ENCODE peak calls at places on chromosome 6, in seven cellular contexts. X is iPS DF 6.9; K is effector memory CD4-positive, alpha-beta T cell; N is left ventricle myocardium inferior; E is tibial nerve; O is CD4-positive, alpha-beta memory T cell; T is endodermal cell. A is an unnamed sample.

GRCh38 chr6:54206510-54206909 is 95.3 kb downstream of the MLIP start:
- DNase-seq in X (no peak), K (no peak), N (no peak), E (no peak), O (no peak), T (no peak), A (no peak)

GRCh38 chr6:38174806-38175495 is 355.4 kb downstream of the ZFAND3 start:
- DNase-seq in X (no peak), K (no peak), N (no peak), E (no peak), O (no peak), T (no peak), A (no peak)

GRCh38 chr6:147604373-147604772 is 95.9 kb downstream of the SAMD5 start:
- DNase-seq in X (no peak), K (no peak), N (no peak), E (no peak), O (no peak), T (no peak), A (no peak)

GRCh38 chr6:75267461-75267860 is 17.1 kb downstream of the TMEM30A start:
- DNase-seq in X (no peak), K (no peak), N (no peak), E (no peak), O (no peak), T (no peak), A (no peak)

GRCh38 chr6:13903399-13903798 is 21.4 kb upstream of the RNF182 start:
- DNase-seq in X (no peak), K (no peak), N (no peak), E (no peak), O (no peak), T (no peak), A (no peak)

GRCh38 chr6:170089937-170090335 is 200.9 kb downstream of the DLL1 start:
- DNase-seq in X (no peak), K (no peak), N (no peak), E (no peak), O (no peak), T (peak; percentile 22), A (no peak)

GRCh38 chr6:170388113-170388512 is 81.6 kb downstream of the FAM120B start:
- DNase-seq in X (no peak), K (no peak), N (no peak), E (no peak), O (no peak), T (no peak), A (no peak)

GRCh38 chr6:37696220-37696840 is 1.4 kb downstream of the MDGA1 start:
- DNase-seq in X (no peak), K (no peak), N (no peak), E (no peak), O (no peak), T (peak; percentile 76), A (no peak)

GRCh38 chr6:24673625-24674024 is 6.7 kb downstream of the ACOT13 start:
- DNase-seq in X (no peak), K (no peak), N (no peak), E (no peak), O (no peak), T (no peak), A (no peak)

GRCh38 chr6:25987845-25988244 is 25.2 kb downstream of the TRIM38 start:
- DNase-seq in X (no peak), K (no peak), N (no peak), E (no peak), O (no peak), T (peak; percentile 77), A (no peak)

GRCh38 chr6:31158863-31159855 is 770 bp downstream of the TCF19 start:
- DNase-seq in X (no peak), K (no peak), N (no peak), E (peak; percentile 14), O (peak; percentile 8), T (peak; percentile 84), A (no peak)

GRCh38 chr6:89954721-89955148 is 60.5 kb downstream of the GJA10 start:
- DNase-seq in X (no peak), K (no peak), N (no peak), E (no peak), O (peak; percentile 14), T (no peak), A (no peak)

GRCh38 chr6:111185954-111186353 is 98.7 kb downstream of the SLC16A10 start:
- DNase-seq in X (no peak), K (no peak), N (no peak), E (no peak), O (no peak), T (no peak), A (no peak)

GRCh38 chr6:93235775-93236174 is 183.6 kb downstream of the EPHA7 start:
- DNase-seq in X (no peak), K (no peak), N (no peak), E (no peak), O (no peak), T (no peak), A (no peak)

GRCh38 chr6:158016571-158017383 is 35.1 kb downstream of the SYNJ2 start:
- DNase-seq in X (no peak), K (no peak), N (peak; percentile 11), E (no peak), O (no peak), T (no peak), A (no peak)
- H3K27ac ChIP-seq in X (no peak overlapping the region), K (no peak overlapping the region), N (no peak overlapping the region), E (no peak overlapping the region), O (no peak overlapping the region), T (no peak overlapping the region), A (no peak overlapping the region)

GRCh38 chr6:41724638-41725501 is 10.5 kb downstream of the TFEB start:
- DNase-seq in X (no peak), K (no peak), N (no peak), E (no peak), O (no peak), T (no peak), A (no peak)

GRCh38 chr6:41720783-41721182 is 14.6 kb downstream of the TFEB start:
- DNase-seq in X (no peak), K (no peak), N (no peak), E (no peak), O (no peak), T (no peak), A (no peak)

GRCh38 chr6:41721396-41721795 is 14.0 kb downstream of the TFEB start:
- DNase-seq in X (no peak), K (no peak), N (no peak), E (no peak), O (no peak), T (no peak), A (no peak)

GRCh38 chr6:41723936-41724637 is 11.3 kb downstream of the TFEB start:
- DNase-seq in X (no peak), K (no peak), N (no peak), E (no peak), O (no peak), T (no peak), A (no peak)

DNA sequence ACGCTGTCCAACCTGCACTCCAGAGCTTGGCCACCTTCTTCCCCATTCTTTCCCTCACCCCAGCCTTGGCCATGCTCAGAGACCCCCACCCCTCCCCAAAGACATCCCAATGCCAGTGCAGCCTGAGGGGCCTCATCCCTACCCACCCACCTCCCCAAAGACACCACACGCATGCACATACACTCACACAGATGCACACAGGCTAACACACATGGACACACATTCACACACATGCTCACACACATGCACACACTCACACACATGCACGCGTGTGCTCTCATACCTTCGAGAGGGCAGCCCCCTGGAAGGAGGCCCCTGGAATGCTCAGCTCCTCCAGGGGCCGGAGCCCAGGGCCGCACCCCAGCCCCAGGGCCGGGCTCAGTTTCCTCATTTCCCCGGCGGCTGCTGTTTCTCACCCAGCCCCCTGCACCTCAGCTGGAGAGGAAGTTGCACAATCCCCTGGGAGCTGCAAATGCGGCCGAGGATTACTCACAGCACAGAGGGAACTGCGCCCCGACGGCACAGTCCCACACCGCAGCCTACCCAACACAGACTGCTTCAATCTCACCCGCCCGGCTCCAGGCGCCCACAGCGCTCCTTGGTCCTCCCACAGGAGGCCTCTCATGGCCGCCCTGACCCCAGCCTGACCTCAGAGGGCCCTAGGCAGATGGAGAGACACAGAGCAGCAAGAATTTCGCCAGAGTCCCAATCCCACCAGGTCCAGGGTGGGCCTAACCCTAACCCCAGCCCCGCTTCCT is 12.1 kb downstream of the TFEB start:
- DNase-seq in X (no peak), K (no peak), N (peak; percentile 84), E (peak; percentile 63), O (no peak), T (peak; percentile 74), A (no peak)
- H3K4me3 ChIP-seq in X (no peak overlapping the region), K (no peak overlapping the region), N (peak overlapping the region; percentile 43), E (no peak overlapping the region), O (no peak overlapping the region), T (no peak overlapping the region), A (no peak overlapping the region)

DNA sequence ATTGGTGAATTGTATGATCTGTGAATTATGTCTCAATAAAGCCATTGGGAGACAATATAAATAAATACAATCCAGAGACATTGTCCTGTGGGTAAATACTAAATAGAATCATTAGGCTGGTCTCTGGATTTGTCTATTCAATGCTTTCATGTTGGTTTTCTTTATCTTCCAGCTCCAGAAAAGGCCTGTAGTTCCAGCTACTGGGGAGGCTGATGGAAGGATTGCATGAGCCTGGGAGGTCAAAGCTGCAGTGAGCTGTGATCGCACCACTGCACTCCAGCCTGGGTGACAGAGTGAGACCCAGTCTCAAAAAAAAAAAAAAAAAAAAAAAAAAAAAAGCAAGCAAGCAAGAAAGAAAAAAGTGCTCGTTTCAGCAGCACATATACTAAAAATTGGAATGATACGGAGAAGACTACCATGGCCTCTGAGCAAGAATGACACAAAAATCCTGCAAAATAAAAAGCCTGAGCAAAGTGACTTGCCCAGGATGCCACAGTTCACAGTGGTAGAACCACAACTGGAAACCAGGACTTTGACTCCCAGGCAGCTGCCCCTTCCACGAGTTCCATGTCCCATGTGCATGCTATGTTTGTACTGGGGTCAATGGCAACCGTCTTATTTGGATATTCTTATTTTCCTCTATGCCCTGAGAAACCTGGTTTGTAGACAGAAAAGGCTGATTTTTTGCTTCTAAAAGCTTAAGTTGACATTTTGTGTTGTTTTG is 33.6 kb upstream of the GMPR start:
- DNase-seq in X (no peak), K (no peak), N (no peak), E (no peak), O (no peak), T (no peak), A (no peak)
- H3K27ac ChIP-seq in X (no peak overlapping the region), K (no peak overlapping the region), N (peak overlapping the region; percentile 66), E (no peak overlapping the region), O (no peak overlapping the region), T (peak overlapping the region; percentile 85), A (no peak overlapping the region)

DNA sequence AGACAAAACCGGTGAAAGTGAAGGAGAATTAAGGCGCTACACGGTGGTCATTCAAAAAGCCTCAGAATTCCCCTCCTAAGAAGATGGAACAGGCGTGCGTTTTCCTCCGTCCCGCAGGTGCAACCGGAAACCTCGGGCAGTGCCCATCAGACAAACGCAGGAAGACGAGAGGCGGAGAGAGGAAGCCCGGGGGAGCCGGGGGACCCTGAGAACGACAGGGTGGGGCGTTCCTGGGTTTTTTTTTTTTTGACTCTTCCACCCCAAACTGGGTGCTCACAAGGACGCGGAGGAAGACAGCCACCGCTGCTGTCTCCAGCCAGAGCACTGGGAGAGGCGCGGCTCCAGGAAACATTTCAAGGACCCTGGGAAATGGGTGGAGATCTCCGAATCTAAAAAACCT is 25.4 kb downstream of the TTLL2 start:
- DNase-seq in X (no peak), K (no peak), N (peak; percentile 19), E (no peak), O (no peak), T (no peak), A (no peak)
- H3K4me3 ChIP-seq in X (no peak overlapping the region), K (peak overlapping the region; percentile 58), N (peak overlapping the region; percentile 64), E (peak overlapping the region; percentile 0), O (peak overlapping the region; percentile 72), T (peak overlapping the region; percentile 73), A (peak overlapping the region; percentile 62)

GRCh38 chr6:167827588-167828324 is 1.0 kb downstream of the AFDN start:
- DNase-seq in X (no peak), K (no peak), N (peak; percentile 44), E (peak; percentile 25), O (peak; percentile 18), T (peak; percentile 85), A (no peak)
- H3K27ac ChIP-seq in X (no peak overlapping the region), K (no peak overlapping the region), N (peak overlapping the region; percentile 77), E (no peak overlapping the region), O (no peak overlapping the region), T (peak overlapping the region; percentile 42), A (no peak overlapping the region)

A was measured in CD8-positive, alpha-beta T cell.